ENCODE peak calls at places on chromosomes 5 and 9, in six cellular contexts. N, G, P, R, Y and D are unnamed samples.
A peak's percentile ranks its signal among the peaks of the same experiment; 100 is the strongest.

GRCh38 chr9:109765821-109766220 is 14.2 kb upstream of the PALM2AKAP2 start:
- DNase-seq in P (no peak), R (no peak), N (no peak), Y (no peak), G (no peak), D (no peak)

GRCh38 chr5:147559725-147560124 is 49.9 kb upstream of the DPYSL3 start:
- DNase-seq in P (peak; percentile 20), Y (no peak), N (no peak), G (no peak), R (peak; percentile 25), D (no peak)

GRCh38 chr9:90801507-90802289 is at the start of gene SYK:
- DNase-seq in G (peak; percentile 57), R (no peak), Y (no peak), N (peak; percentile 45), P (no peak), D (no peak)

GRCh38 chr5:111931658-111932057 is 174.7 kb upstream of the NREP start:
- DNase-seq in P (no peak), Y (no peak), R (peak; percentile 34), N (no peak), G (no peak), D (no peak)

GRCh38 chr5:132064738-132065331 is 4.4 kb downstream of the IL3 start:
- DNase-seq in Y (peak; percentile 84), N (peak; percentile 76), P (peak; percentile 54), G (peak; percentile 90), R (peak; percentile 61), D (peak; percentile 36)

GRCh38 chr9:93267091-93267541 is 83.2 kb downstream of the WNK2 start:
- DNase-seq in G (no peak), R (no peak), Y (peak; percentile 21), N (no peak), P (no peak), D (no peak)

GRCh38 chr9:120402741-120403542 is 177.0 kb downstream of the CDK5RAP2 start:
- DNase-seq in G (no peak), P (peak; percentile 92), R (peak; percentile 90), Y (no peak), N (no peak), D (no peak)

GRCh38 chr5:1343931-1344901 is 683 bp downstream of the CLPTM1L start:
- DNase-seq in P (no peak), G (peak; percentile 25), R (no peak), N (no peak), Y (peak; percentile 52), D (no peak)

GRCh38 chr5:32791536-32792240 is 80.6 kb downstream of the NPR3 start:
- DNase-seq in P (peak; percentile 26), Y (no peak), G (no peak), N (no peak), R (peak; percentile 58), D (no peak)

GRCh38 chr5:133895979-133896378 is 72.4 kb downstream of the C5orf15 start:
- DNase-seq in P (no peak), N (no peak), G (no peak), R (no peak), Y (no peak), D (no peak)

GRCh38 chr5:109411627-109412026 is 1.9 kb upstream of the PJA2 start:
- DNase-seq in P (peak; percentile 95), Y (no peak), R (peak; percentile 90), N (no peak), G (no peak), D (no peak)

GRCh38 chr5:55450050-55450765 is 84.6 kb downstream of the PLPP1 start:
- DNase-seq in G (no peak), P (peak; percentile 78), N (no peak), Y (no peak), R (peak; percentile 59), D (no peak)

GRCh38 chr5:160685695-160686094 is 166.3 kb downstream of the ATP10B start:
- DNase-seq in Y (peak; percentile 28), P (no peak), G (no peak), N (no peak), R (no peak), D (no peak)

GRCh38 chr5:178786859-178787499 is 56.5 kb upstream of the ZNF354A start:
- DNase-seq in P (peak; percentile 68), G (no peak), Y (no peak), R (peak; percentile 50), N (no peak), D (no peak)

GRCh38 chr9:69223605-69224004 is 49.5 kb downstream of the TJP2 start:
- DNase-seq in P (peak; percentile 68), G (peak; percentile 40), N (no peak), Y (peak; percentile 36), R (peak; percentile 73), D (no peak)

GRCh38 chr5:180988011-180988410 is 635 bp upstream of the BTNL3 start:
- DNase-seq in G (no peak), P (no peak), N (no peak), R (no peak), Y (no peak), D (no peak)

GRCh38 chr5:14123974-14124482 is 19.1 kb upstream of the TRIO start:
- DNase-seq in G (no peak), R (no peak), Y (no peak), P (no peak), N (no peak), D (no peak)

GRCh38 chr5:3080366-3080765 is 328.9 kb upstream of the IRX2 start:
- DNase-seq in P (no peak), R (no peak), N (no peak), Y (no peak), G (no peak), D (no peak)

GRCh38 chr5:56838409-56839039 is 23.2 kb downstream of the MAP3K1 start:
- DNase-seq in R (peak; percentile 78), Y (peak; percentile 14), G (no peak), P (peak; percentile 71), N (no peak), D (no peak)

GRCh38 chr5:10701567-10702039 is 59.4 kb downstream of the DAP start:
- DNase-seq in R (peak; percentile 47), P (peak; percentile 60), N (no peak), Y (peak; percentile 50), G (peak; percentile 61), D (no peak)

GRCh38 chr9:91903126-91903911 is 46.7 kb downstream of the ROR2 start:
- DNase-seq in P (no peak), Y (no peak), G (no peak), N (no peak), R (no peak), D (no peak)

GRCh38 chr9:94926457-94926852 is 200.0 kb downstream of the AOPEP start:
- DNase-seq in G (no peak), Y (no peak), P (no peak), R (no peak), N (no peak), D (no peak)

GRCh38 chr5:33772276-33772990 is 119.4 kb downstream of the ADAMTS12 start:
- DNase-seq in N (no peak), P (peak; percentile 85), Y (no peak), R (peak; percentile 75), G (no peak), D (no peak)

GRCh38 chr5:159198063-159199036 is 11.0 kb downstream of the RNF145 start:
- DNase-seq in Y (peak; percentile 64), N (no peak), P (no peak), R (no peak), G (no peak), D (no peak)

GRCh38 chr5:168974081-168974480 is 326.9 kb downstream of the SLIT3 start:
- DNase-seq in G (no peak), R (peak; percentile 28), P (no peak), Y (no peak), N (no peak), D (no peak)

GRCh38 chr9:76135902-76136301 is 245.4 kb downstream of the PCSK5 start:
- DNase-seq in N (no peak), Y (no peak), P (no peak), R (no peak), G (no peak), D (no peak)

GRCh38 chr5:102547659-102548058 is 48.9 kb upstream of the SLCO6A1 start:
- DNase-seq in R (peak; percentile 79), G (no peak), Y (no peak), P (no peak), N (no peak), D (no peak)

GRCh38 chr5:38789777-38790176 is 56.0 kb upstream of the OSMR start:
- DNase-seq in G (no peak), R (no peak), Y (no peak), P (no peak), N (no peak), D (no peak)

GRCh38 chr9:76107487-76107886 is 217.0 kb downstream of the PCSK5 start:
- DNase-seq in R (peak; percentile 70), G (no peak), P (no peak), Y (no peak), N (no peak), D (no peak)

GRCh38 chr9:113056191-113057106 is at the start of gene ZFP37:
- DNase-seq in N (peak; percentile 70), G (peak; percentile 84), Y (peak; percentile 77), R (peak; percentile 97), P (peak; percentile 96), D (peak; percentile 93)

GRCh38 chr5:177312649-177313181 is 1.0 kb upstream of the MXD3 start:
- DNase-seq in P (no peak), R (no peak), Y (no peak), N (no peak), G (peak; percentile 48), D (no peak)

GRCh38 chr5:178207183-178207916 is 3.0 kb downstream of the HNRNPAB start:
- DNase-seq in R (peak; percentile 42), G (no peak), Y (no peak), P (no peak), N (no peak), D (no peak)